ENCODE peak calls at places on chromosomes 13 and 19, in five cellular contexts. Q is HFF-Myc, F is AG04450, X is tibial nerve, P is GOT3. Z is an unnamed sample.

GRCh38 chr19:50191270-50191669 is 12.2 kb upstream of the MYH14 start:
- DNase-seq in Q (no peak), F (no peak), X (no peak), P (no peak), Z (no peak)

GRCh38 chr13:91768746-91769145 is 370.3 kb downstream of the GPC5 start:
- DNase-seq in Q (no peak), F (no peak), X (no peak), P (no peak), Z (no peak)

GRCh38 chr13:112842343-112842856 is 126.6 kb upstream of the MCF2L start:
- DNase-seq in Q (no peak), F (no peak), X (peak; percentile 31), P (no peak), Z (no peak)

GRCh38 chr19:42276284-42276683 is 7.2 kb downstream of the CIC start:
- DNase-seq in Q (no peak), F (no peak), X (no peak), P (no peak), Z (no peak)

GRCh38 chr19:41327499-41328156 is 17.7 kb downstream of the CCDC97 start:
- DNase-seq in Q (no peak), F (no peak), X (no peak), P (no peak), Z (peak; percentile 82)

GRCh38 chr19:12884926-12885748 is 1.9 kb downstream of the KLF1 start:
- DNase-seq in Q (no peak), F (no peak), X (no peak), P (no peak), Z (peak; percentile 92)

GRCh38 chr13:59320021-59320420 is 843.7 kb downstream of the DIAPH3 start:
- DNase-seq in Q (no peak), F (no peak), X (no peak), P (no peak), Z (no peak)

GRCh38 chr13:52455677-52456041 is 381 bp downstream of the CKAP2 start:
- DNase-seq in Q (no peak), F (peak; percentile 7), X (peak; percentile 15), P (no peak), Z (peak; percentile 67)

GRCh38 chr13:99434258-99434788 is 66.9 kb upstream of the TM9SF2 start:
- DNase-seq in Q (no peak), F (no peak), X (no peak), P (no peak), Z (peak; percentile 82)

GRCh38 chr19:38452430-38453366 is 19.2 kb downstream of the RYR1 start:
- DNase-seq in Q (no peak), F (no peak), X (no peak), P (no peak), Z (no peak)

GRCh38 chr13:113584205-113584869 is at the start of gene TFDP1:
- DNase-seq in Q (peak; percentile 47), F (peak; percentile 55), X (peak; percentile 15), P (peak; percentile 45), Z (peak; percentile 33)

GRCh38 chr13:45209229-45209628 is 8.4 kb upstream of the KCTD4 start:
- DNase-seq in Q (no peak), F (no peak), X (no peak), P (no peak), Z (no peak)

GRCh38 chr13:46909037-46909436 is 12.2 kb upstream of the HTR2A start:
- DNase-seq in Q (no peak), F (no peak), X (no peak), P (no peak), Z (no peak)

GRCh38 chr13:99374994-99375805 is 68.0 kb upstream of the GPR183 start:
- DNase-seq in Q (no peak), F (no peak), X (no peak), P (no peak), Z (peak; percentile 60)

GRCh38 chr19:13366529-13367143 is 139.6 kb downstream of the CACNA1A start:
- DNase-seq in Q (peak; percentile 16), F (no peak), X (no peak), P (no peak), Z (no peak)

GRCh38 chr13:76226941-76227340 is 590.8 kb downstream of the LMO7 start:
- DNase-seq in Q (no peak), F (peak; percentile 27), X (no peak), P (no peak), Z (no peak)

GRCh38 chr13:109156181-109156935 is 526.9 kb downstream of the MYO16 start:
- DNase-seq in Q (peak; percentile 71), F (peak; percentile 43), X (no peak), P (no peak), Z (no peak)

GRCh38 chr19:35642798-35643254 is 1.3 kb downstream of the ETV2 start:
- DNase-seq in Q (no peak), F (no peak), X (no peak), P (no peak), Z (no peak)

GRCh38 chr19:40702337-40703012 is 12.0 kb upstream of the NUMBL start:
- DNase-seq in Q (no peak), F (no peak), X (no peak), P (no peak), Z (no peak)

GRCh38 chr19:13149628-13150186 is 468 bp downstream of the STX10 start:
- DNase-seq in Q (no peak), F (no peak), X (no peak), P (no peak), Z (no peak)

GRCh38 chr13:23899555-23899954 is 2.3 kb upstream of the C1QTNF9B start:
- DNase-seq in Q (peak; percentile 33), F (peak; percentile 61), X (peak; percentile 62), P (no peak), Z (no peak)

GRCh38 chr13:89565711-89566110 is 1781.8 kb upstream of the MIR17HG start:
- DNase-seq in Q (no peak), F (no peak), X (no peak), P (no peak), Z (no peak)

Z was measured in CD8-positive, alpha-beta T cell.